ENCODE peak calls at places on chromosomes 7 and 10, in seven cellular contexts. X is hepatocyte, H is fibroblast of lung, N is neural progenitor cell, V is K562, S is A549, D is GM23248. B is an unnamed sample. For H3K9me3, the result is how much of the 10 kb centered on the place peaks cover.

GRCh38 chr7:26958834-26959233 is 94.4 kb upstream of the SKAP2 start:
- DNase-seq in X (no peak), H (peak), N (no peak), V (no peak), S (peak), D (peak), B (no peak)

GRCh38 chr7:134936893-134937520 is 49.3 kb upstream of the AGBL3 start:
- DNase-seq in X (no peak), H (peak), N (peak), V (no peak), S (no peak), D (peak), B (no peak)

GRCh38 chr10:61356342-61356741 is 96.8 kb downstream of the TMEM26 start:
- DNase-seq in X (no peak), H (no peak), N (no peak), V (no peak), S (no peak), D (peak), B (no peak)

GRCh38 chr7:27560706-27561235 is 101.9 kb downstream of the HIBADH start:
- DNase-seq in X (no peak), H (peak), N (no peak), V (no peak), S (no peak), D (peak), B (no peak)

GRCh38 chr7:107007004-107007891 is 37.3 kb upstream of the PRKAR2B start:
- DNase-seq in X (no peak), H (no peak), N (no peak), V (peak), S (no peak), D (no peak), B (no peak)

GRCh38 chr10:130022501-130023299 is 58.6 kb upstream of the EBF3 start:
- DNase-seq in X (peak), H (peak), N (no peak), V (no peak), S (no peak), D (peak), B (no peak)

GRCh38 chr10:114623661-114624294 is 34.3 kb downstream of the ABLIM1 start:
- DNase-seq in X (no peak), H (peak), N (no peak), V (no peak), S (peak), D (peak), B (no peak)

GRCh38 chr7:27203964-27204594 is 4.2 kb upstream of the HOXA13 start:
- DNase-seq in X (no peak), H (no peak), N (no peak), V (no peak), S (no peak), D (no peak), B (no peak)

GRCh38 chr10:118621304-118621942 is 26.0 kb upstream of the PRLHR start:
- DNase-seq in X (no peak), H (no peak), N (no peak), V (no peak), S (no peak), D (no peak), B (no peak)

GRCh38 chr7:11330208-11330607 is 356.5 kb downstream of the PHF14 start:
- DNase-seq in X (no peak), H (no peak), N (no peak), V (no peak), S (no peak), D (no peak), B (peak)

GRCh38 chr7:76515999-76516443 is 5.7 kb downstream of the UPK3B start:
- DNase-seq in X (no peak), H (peak), N (no peak), V (peak), S (no peak), D (peak), B (peak)

GRCh38 chr7:84783161-84783803 is 403.6 kb downstream of the SEMA3D start:
- DNase-seq in X (peak), H (peak), N (no peak), V (no peak), S (peak), D (peak), B (no peak)

GRCh38 chr10:55174419-55174818 is 373.4 kb upstream of the PCDH15 start:
- DNase-seq in X (no peak), H (no peak), N (peak), V (no peak), S (no peak), D (no peak), B (no peak)

GRCh38 chr7:140676303-140676702 is 3.6 kb downstream of the ADCK2 start:
- DNase-seq in X (no peak), H (no peak), N (no peak), V (no peak), S (no peak), D (no peak), B (peak)

GRCh38 chr10:70903262-70903921 is 15.0 kb upstream of the PCBD1 start:
- DNase-seq in X (peak), H (peak), N (peak), V (peak), S (peak), D (peak), B (peak)

GRCh38 chr10:123945506-123945905 is 53.9 kb upstream of the CPXM2 start:
- DNase-seq in X (peak), H (no peak), N (no peak), V (no peak), S (no peak), D (peak), B (peak)

GRCh38 chr10:78540355-78541076 is 506.9 kb downstream of the RPS24 start:
- DNase-seq in X (peak), H (peak), N (no peak), V (no peak), S (no peak), D (peak), B (no peak)

GRCh38 chr10:21217107-21217506 is 308.4 kb downstream of the SKIDA1 start:
- DNase-seq in X (no peak), H (no peak), N (no peak), V (no peak), S (no peak), D (no peak), B (no peak)

GRCh38 chr10:124210263-124210662 is 116.9 kb upstream of the CHST15 start:
- DNase-seq in X (no peak), H (no peak), N (no peak), V (no peak), S (no peak), D (no peak), B (no peak)

GRCh38 chr10:47121336-47121735 is 178.7 kb upstream of the GDF10 start:
- DNase-seq in X (no peak), H (no peak), N (no peak), V (no peak), S (no peak), D (no peak), B (no peak)

GRCh38 chr10:74743401-74743800 is 83.0 kb upstream of the KAT6B start:
- DNase-seq in X (no peak), H (no peak), N (no peak), V (no peak), S (no peak), D (no peak), B (no peak)

GRCh38 chr7:103989200-103989784 is at the start of gene RELN:
- DNase-seq in X (peak), H (peak), N (peak), V (peak), S (no peak), D (peak), B (no peak)

GRCh38 chr7:68020102-68020501 is 1023.5 kb downstream of the TYW1 start:
- DNase-seq in X (no peak), H (no peak), N (no peak), V (no peak), S (no peak), D (no peak), B (no peak)

GRCh38 chr7:151207315-151207714 is 3.0 kb downstream of the H2BK1 start:
- DNase-seq in X (no peak), H (no peak), N (no peak), V (no peak), S (no peak), D (no peak), B (no peak)

GRCh38 chr7:32511791-32512190 is 16.5 kb downstream of the AVL9 start:
- DNase-seq in X (no peak), H (peak), N (no peak), V (no peak), S (no peak), D (peak), B (no peak)

GRCh38 chr7:42672339-42672990 is 239.4 kb downstream of the C7orf25 start:
- DNase-seq in X (no peak), H (peak), N (no peak), V (no peak), S (no peak), D (peak), B (no peak)

GRCh38 chr10:8088504-8088903 is 34.0 kb downstream of the GATA3 start:
- DNase-seq in X (no peak), H (no peak), N (no peak), V (no peak), S (no peak), D (no peak), B (no peak)

GRCh38 chr10:71927159-71927558 is 37.0 kb upstream of the CHST3 start:
- DNase-seq in X (no peak), H (no peak), N (no peak), V (no peak), S (no peak), D (no peak), B (no peak)

GRCh38 chr10:112195224-112195623 is 11.7 kb upstream of the GPAM start:
- DNase-seq in X (no peak), H (no peak), N (no peak), V (no peak), S (no peak), D (no peak), B (no peak)
- H3K4me2 ChIP-seq in X (no peak), H (no peak), N (no peak), V (no peak), S (no peak), D (no peak), B (no peak)

GRCh38 chr7:158475036-158475678 is 112.5 kb downstream of the PTPRN2 start:
- DNase-seq in X (no peak), H (no peak), N (no peak), V (no peak), S (no peak), D (no peak), B (no peak)
- H3K9me3 ChIP-seq in X (under half), H (under half), N (under half), V (under half), S (under half), D (under half), B (under half)

GRCh38 chr10:95628786-95629185 is 27.7 kb downstream of the ALDH18A1 start:
- DNase-seq in X (peak), H (peak), N (no peak), V (no peak), S (no peak), D (peak), B (no peak)
- H3K27ac ChIP-seq in X (peak), H (no peak), N (no peak), V (no peak), S (no peak), D (no peak), B (no peak)

GRCh38 chr7:30201921-30202320 is 67.1 kb downstream of the MTURN start:
- DNase-seq in X (no peak), H (no peak), N (no peak), V (no peak), S (no peak), D (no peak), B (peak)
- H3K4me2 ChIP-seq in X (no peak), H (no peak), N (no peak), V (no peak), S (no peak), D (no peak), B (peak)

DNA sequence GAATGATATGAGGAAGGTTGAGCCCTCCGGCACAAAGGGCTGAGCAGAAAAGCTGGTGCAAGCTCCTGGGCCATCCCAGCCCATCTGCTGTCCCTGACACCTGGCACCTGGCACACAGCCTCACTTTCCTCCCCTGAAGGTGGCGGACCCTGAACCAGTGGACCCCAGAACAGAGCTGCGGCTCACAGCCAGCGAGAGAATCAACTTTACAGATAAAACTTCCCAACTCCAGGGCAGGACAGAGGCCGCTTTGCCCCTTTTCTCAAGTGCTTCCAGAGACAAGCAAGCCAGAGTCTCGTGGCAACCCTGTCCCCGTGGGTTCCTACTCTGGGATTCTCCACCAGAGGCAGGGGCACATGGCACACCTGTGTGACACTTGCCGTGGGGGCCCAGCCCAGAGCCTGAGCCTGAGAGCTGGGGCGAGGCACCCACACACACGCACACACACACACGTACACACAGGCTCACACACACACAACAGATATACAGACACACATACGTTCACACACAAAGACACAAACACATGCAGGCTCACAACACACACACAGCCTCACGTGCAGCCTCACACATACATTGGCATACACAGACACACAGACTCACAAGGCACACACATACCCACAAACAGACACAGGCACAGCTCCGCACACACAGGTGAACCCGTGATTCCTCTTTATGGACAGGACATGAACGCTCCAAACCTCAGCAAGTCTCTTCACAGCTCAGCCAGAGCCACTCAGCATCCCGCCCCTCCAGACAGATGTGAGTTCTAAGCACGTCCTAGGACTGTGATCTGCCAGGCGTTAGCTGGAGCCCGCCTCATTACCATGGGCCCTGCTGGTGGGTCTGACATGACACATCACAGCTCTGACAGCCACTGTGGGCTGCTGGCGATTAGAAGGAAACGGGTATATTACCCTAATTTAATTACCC is 176.9 kb upstream of the PPP2R2D start:
- DNase-seq in X (no peak), H (no peak), N (no peak), V (no peak), S (no peak), D (no peak), B (no peak)
- H3K9me3 ChIP-seq in X (under half), H (under half), N (under half), V (under half), S (under half), D (under half), B (under half)

GRCh38 chr10:90968448-90969086 is 47.7 kb upstream of the ANKRD1 start:
- DNase-seq in X (no peak), H (peak), N (no peak), V (no peak), S (no peak), D (peak), B (no peak)
- H3K27ac ChIP-seq in X (no peak), H (no peak), N (no peak), V (no peak), S (no peak), D (peak), B (no peak)

GRCh38 chr10:15255961-15256360 is 87.5 kb upstream of the NMT2 start:
- DNase-seq in X (no peak), H (no peak), N (no peak), V (no peak), S (no peak), D (no peak), B (no peak)

GRCh38 chr10:15253951-15254807 is 85.7 kb upstream of the NMT2 start:
- DNase-seq in X (no peak), H (no peak), N (no peak), V (no peak), S (no peak), D (no peak), B (no peak)

GRCh38 chr10:15251791-15252380 is 83.4 kb upstream of the NMT2 start:
- DNase-seq in X (no peak), H (no peak), N (no peak), V (no peak), S (no peak), D (no peak), B (no peak)

GRCh38 chr10:15252396-15252795 is 83.9 kb upstream of the NMT2 start:
- DNase-seq in X (no peak), H (no peak), N (no peak), V (no peak), S (no peak), D (no peak), B (no peak)

GRCh38 chr10:15254808-15255655 is 86.5 kb upstream of the NMT2 start:
- DNase-seq in X (no peak), H (no peak), N (no peak), V (no peak), S (no peak), D (no peak), B (peak)
- H3K4me2 ChIP-seq in X (no peak), H (no peak), N (peak), V (no peak), S (no peak), D (no peak), B (peak)

GRCh38 chr7:153401795-153402720 is 642.5 kb downstream of the ACTR3B start:
- DNase-seq in X (no peak), H (no peak), N (no peak), V (no peak), S (no peak), D (no peak), B (no peak)

GRCh38 chr7:153399554-153399940 is 640.0 kb downstream of the ACTR3B start:
- DNase-seq in X (no peak), H (no peak), N (peak), V (no peak), S (no peak), D (no peak), B (no peak)

GRCh38 chr7:153398789-153399553 is 639.4 kb downstream of the ACTR3B start:
- DNase-seq in X (no peak), H (no peak), N (no peak), V (no peak), S (no peak), D (no peak), B (no peak)

GRCh38 chr7:153402721-153403541 is 643.4 kb downstream of the ACTR3B start:
- DNase-seq in X (no peak), H (no peak), N (no peak), V (no peak), S (no peak), D (no peak), B (no peak)

GRCh38 chr7:153400735-153401593 is 641.4 kb downstream of the ACTR3B start:
- DNase-seq in X (no peak), H (no peak), N (no peak), V (no peak), S (no peak), D (no peak), B (no peak)
- H3K9me3 ChIP-seq in X (under half), H (under half), N (under half), V (under half), S (under half), D (under half), B (under half)

GRCh38 chr10:87864497-87865059 is 1.2 kb downstream of the PTEN start:
- DNase-seq in X (no peak), H (no peak), N (peak), V (peak), S (no peak), D (peak), B (peak)

GRCh38 chr10:87868277-87868676 is 4.9 kb downstream of the PTEN start:
- DNase-seq in X (no peak), H (peak), N (no peak), V (no peak), S (no peak), D (no peak), B (peak)

GRCh38 chr10:87865201-87866025 is 2.0 kb downstream of the PTEN start:
- DNase-seq in X (no peak), H (peak), N (no peak), V (no peak), S (no peak), D (peak), B (peak)

GRCh38 chr10:87867453-87867852 is 4.0 kb downstream of the PTEN start:
- DNase-seq in X (no peak), H (no peak), N (no peak), V (no peak), S (no peak), D (no peak), B (no peak)

GRCh38 chr10:87866575-87866974 is 3.1 kb downstream of the PTEN start:
- DNase-seq in X (no peak), H (no peak), N (no peak), V (no peak), S (no peak), D (no peak), B (peak)
- H3K27ac ChIP-seq in X (peak), H (peak), N (no peak), V (no peak), S (peak), D (no peak), B (peak)

B was measured in Karpas-422.